ENCODE peak calls at places on chromosomes 12 and 14, in five cellular contexts. L is spleen, M is HCT116, O is K562, T is H1. D is an unnamed sample.

GRCh38 chr12:75985566-75985965 is 46.0 kb downstream of the PHLDA1 start:
- DNase-seq in L (no peak), O (no peak), M (no peak), T (no peak), D (no peak)

GRCh38 chr14:100653409-100653808 is 66.2 kb upstream of the BEGAIN start:
- DNase-seq in O (peak), L (no peak), T (no peak), M (no peak), D (no peak)

GRCh38 chr12:70535896-70536374 is 101.3 kb downstream of the PTPRB start:
- DNase-seq in L (no peak), T (no peak), O (no peak), M (no peak), D (peak)

GRCh38 chr14:43894534-43894933 is 612.5 kb downstream of the FSCB start:
- DNase-seq in M (peak), L (no peak), O (peak), T (no peak), D (no peak)

GRCh38 chr12:47561746-47562145 is 144.1 kb downstream of the RPAP3 start:
- DNase-seq in T (no peak), L (no peak), O (no peak), M (no peak), D (no peak)

GRCh38 chr14:85471744-85472143 is 58.2 kb upstream of the FLRT2 start:
- DNase-seq in T (peak), M (no peak), L (no peak), O (no peak), D (no peak)

GRCh38 chr14:30896435-30896834 is 22.1 kb downstream of the COCH start:
- DNase-seq in L (no peak), T (no peak), O (no peak), M (no peak), D (no peak)

GRCh38 chr12:75642226-75642625 is 130.8 kb upstream of the KRR1 start:
- DNase-seq in L (no peak), O (no peak), T (no peak), M (no peak), D (no peak)

GRCh38 chr12:124713436-124714082 is 146.1 kb upstream of the NCOR2 start:
- DNase-seq in L (no peak), O (no peak), M (no peak), T (no peak), D (no peak)

GRCh38 chr12:124303579-124304313 is 8.9 kb downstream of the RFLNA start:
- DNase-seq in O (no peak), M (no peak), L (peak), T (no peak), D (no peak)

GRCh38 chr12:129826273-129826672 is 77.6 kb downstream of the TMEM132D start:
- DNase-seq in L (no peak), M (no peak), T (no peak), O (no peak), D (no peak)

GRCh38 chr14:33839193-33840076 is 111.4 kb downstream of the EGLN3 start:
- DNase-seq in M (peak), O (peak), L (peak), T (no peak), D (peak)

GRCh38 chr14:59346796-59347510 is 118.2 kb downstream of the GPR135 start:
- DNase-seq in T (no peak), O (no peak), M (no peak), L (no peak), D (no peak)

GRCh38 chr14:31745741-31746140 is 184.5 kb downstream of the NUBPL start:
- DNase-seq in M (no peak), L (no peak), O (no peak), T (no peak), D (no peak)

GRCh38 chr14:68245146-68246073 is 425.8 kb downstream of the RAD51B start:
- DNase-seq in M (no peak), O (peak), T (no peak), L (no peak), D (peak)

GRCh38 chr12:64814432-64814831 is 10.0 kb upstream of the TBC1D30 start:
- DNase-seq in T (no peak), L (no peak), M (no peak), O (no peak), D (no peak)

GRCh38 chr14:54450535-54450934 is 9.4 kb upstream of the CNIH1 start:
- DNase-seq in O (no peak), M (no peak), T (no peak), L (no peak), D (no peak)

GRCh38 chr14:68479247-68479646 is 313.6 kb downstream of the ZFP36L1 start:
- DNase-seq in L (no peak), T (no peak), M (no peak), O (no peak), D (no peak)

GRCh38 chr14:102775855-102776760 is 1.1 kb upstream of the TRAF3 start:
- DNase-seq in M (no peak), O (no peak), T (no peak), L (peak), D (no peak)

GRCh38 chr12:96981053-96981452 is 74.0 kb downstream of the NEDD1 start:
- DNase-seq in M (no peak), L (no peak), T (no peak), O (no peak), D (no peak)

GRCh38 chr14:72332054-72332453 is 399.8 kb downstream of the RGS6 start:
- DNase-seq in O (no peak), T (no peak), M (no peak), L (no peak), D (no peak)

GRCh38 chr12:49537709-49538601 is 875 bp upstream of the KCNH3 start:
- DNase-seq in O (peak), T (no peak), L (peak), M (no peak), D (no peak)

GRCh38 chr12:76866726-76867125 is 12.1 kb downstream of the CSRP2 start:
- DNase-seq in M (no peak), L (no peak), O (no peak), T (no peak), D (no peak)

GRCh38 chr12:124336742-124337520 is 42.0 kb downstream of the RFLNA start:
- DNase-seq in M (no peak), L (no peak), O (no peak), T (no peak), D (no peak)

GRCh38 chr12:64216239-64216638 is 5.9 kb downstream of the KICS2 start:
- DNase-seq in T (no peak), O (no peak), M (no peak), L (no peak), D (no peak)

GRCh38 chr14:102663031-102663430 is 70.6 kb downstream of the RCOR1 start:
- DNase-seq in T (peak), O (no peak), L (no peak), M (no peak), D (no peak)

GRCh38 chr12:19390208-19390607 is 49.1 kb upstream of the AEBP2 start:
- DNase-seq in L (no peak), O (no peak), M (no peak), T (no peak), D (no peak)

GRCh38 chr12:47223848-47224213 is 144.1 kb upstream of the AMIGO2 start:
- DNase-seq in M (no peak), O (no peak), T (no peak), L (no peak), D (no peak)

GRCh38 chr12:124441443-124442190 is 125.8 kb downstream of the NCOR2 start:
- DNase-seq in T (no peak), O (peak), L (no peak), M (no peak), D (no peak)

GRCh38 chr14:32361674-32362073 is 32.6 kb downstream of the AKAP6 start:
- DNase-seq in M (no peak), O (no peak), T (no peak), L (no peak), D (no peak)

GRCh38 chr14:92673601-92674000 is 74.8 kb downstream of the LGMN start:
- DNase-seq in L (peak), O (no peak), M (no peak), T (no peak), D (no peak)

GRCh38 chr14:68309121-68309520 is 483.7 kb downstream of the ZFP36L1 start:
- DNase-seq in M (no peak), L (no peak), T (no peak), O (no peak), D (no peak)

GRCh38 chr14:28652782-28653181 is 113.8 kb upstream of the FOXG1 start:
- DNase-seq in M (no peak), O (no peak), T (no peak), L (no peak), D (no peak)

DNA sequence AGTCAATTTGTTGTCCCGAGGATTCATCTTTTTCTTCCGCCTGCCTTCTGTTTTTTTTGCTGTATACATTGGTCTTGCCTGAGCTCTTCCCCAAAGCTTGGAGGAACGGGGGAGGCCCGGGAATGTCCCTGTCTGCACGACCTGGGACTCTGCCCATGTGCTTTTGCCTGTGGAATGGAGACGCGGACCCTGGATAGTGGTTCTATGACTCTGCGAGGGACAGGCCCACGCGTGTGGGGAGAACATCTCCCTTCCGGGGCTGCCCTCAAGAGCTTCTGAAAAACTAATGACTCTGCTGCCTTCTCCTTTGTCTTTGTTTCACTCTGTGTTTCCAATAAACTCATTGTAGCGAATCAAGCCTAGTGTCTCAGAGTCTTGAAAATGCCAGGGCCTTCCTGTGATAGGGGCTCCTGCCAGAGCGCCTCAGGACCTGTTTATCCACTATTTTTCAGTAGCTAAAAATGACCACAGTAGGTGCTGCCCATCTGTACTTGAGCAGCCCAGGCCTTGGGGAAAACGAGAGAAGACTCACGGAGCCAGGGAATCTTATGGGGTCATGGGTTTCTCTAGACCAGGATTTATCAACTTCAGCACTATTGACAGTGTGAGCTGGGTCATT is 12.3 kb downstream of the KRT83 start:
- DNase-seq in T (no peak), O (no peak), M (no peak), L (peak), D (peak)
- TF ChIP-seq CTCF in T (no peak), O (no peak), M (no peak), L (no peak), D (no peak)

GRCh38 chr14:25944020-25944419 is 653.8 kb downstream of the NOVA1 start:
- DNase-seq in T (no peak), L (no peak), O (no peak), M (no peak), D (no peak)
- TF ChIP-seq POLR2AphosphoS5 in T (no peak), L (no peak), O (no peak), M (no peak), D (no peak)

GRCh38 chr14:52068741-52069616 is at the start of gene NID2:
- DNase-seq in M (no peak), L (peak), T (peak), O (peak), D (peak)
- TF ChIP-seq CTCF in M (no peak), L (no peak), T (no peak), O (no peak), D (no peak)

DNA sequence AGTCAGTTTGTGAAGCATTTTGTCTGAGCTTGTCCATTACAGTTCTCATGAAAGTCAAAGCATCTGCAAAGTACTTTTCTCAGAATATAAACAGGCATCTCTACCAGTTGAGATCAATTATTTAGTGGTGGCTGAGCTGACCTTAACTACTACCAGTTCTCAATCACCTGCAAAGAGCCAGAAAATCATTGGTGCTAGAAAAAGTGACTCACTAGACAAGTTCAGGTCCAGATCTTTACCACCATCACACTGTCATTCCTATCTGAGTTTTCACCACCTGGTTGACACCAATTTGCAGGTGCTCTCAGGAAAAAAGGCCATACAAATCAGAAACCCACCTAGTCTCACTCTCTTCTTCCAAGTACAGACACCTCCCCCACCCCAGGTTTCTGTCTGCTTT is 33.3 kb downstream of the ITPR2 start:
- DNase-seq in L (no peak), T (no peak), M (no peak), O (no peak), D (no peak)
- TF ChIP-seq POLR2AphosphoS5 in L (no peak), T (no peak), M (no peak), O (no peak), D (no peak)

DNA sequence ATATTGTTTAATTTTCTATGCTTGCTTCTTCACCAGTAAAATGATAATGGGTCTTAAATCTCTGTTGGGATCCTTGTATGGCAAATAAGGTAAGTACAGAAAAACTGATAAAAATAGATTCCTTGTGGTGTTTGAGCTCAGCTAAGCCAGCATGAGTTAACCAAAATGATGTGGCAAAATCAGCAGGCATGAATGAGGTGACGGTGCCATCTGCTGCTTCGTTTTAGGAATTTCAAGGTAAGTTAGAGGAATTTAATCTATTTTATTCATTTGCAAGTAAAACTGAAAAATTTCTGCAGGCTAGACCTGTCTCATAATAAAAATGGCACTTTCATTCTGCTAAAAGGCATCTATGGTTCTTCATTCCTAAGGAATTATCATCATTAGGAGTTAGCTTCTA is 10.0 kb upstream of the CLEC7A start:
- DNase-seq in T (peak), M (peak), L (no peak), O (no peak), D (no peak)
- TF ChIP-seq CTCF in T (peak), M (peak), L (peak), O (peak), D (peak)

GRCh38 chr14:40581264-40581663 is 1025.4 kb upstream of the LRFN5 start:
- DNase-seq in T (no peak), O (no peak), L (no peak), M (no peak), D (no peak)
- TF ChIP-seq POLR2AphosphoS5 in T (no peak), O (no peak), L (no peak), M (no peak), D (no peak)